ENCODE peak calls at places on chromosomes 5 and 9, in six cellular contexts. Z, G, N, S, M and K are unnamed samples.

GRCh38 chr9:126671381-126671831 is 57.7 kb downstream of the LMX1B start:
- DNase-seq in Z (peak; percentile 28), G (no peak), N (no peak), S (no peak), M (no peak), K (no peak)

GRCh38 chr5:128842241-128842640 is 123.0 kb upstream of the SLC27A6 start:
- DNase-seq in Z (no peak), G (no peak), N (no peak), S (no peak), M (no peak), K (no peak)

GRCh38 chr5:56845904-56846479 is 30.6 kb downstream of the MAP3K1 start:
- DNase-seq in Z (no peak), G (no peak), N (no peak), S (no peak), M (no peak), K (no peak)

GRCh38 chr5:28766565-28767158 is 1728.3 kb upstream of the CDH9 start:
- DNase-seq in Z (peak; percentile 56), G (no peak), N (no peak), S (peak; percentile 16), M (peak; percentile 67), K (no peak)

GRCh38 chr5:139663207-139663606 is 15.1 kb downstream of the CXXC5 start:
- DNase-seq in Z (no peak), G (no peak), N (no peak), S (no peak), M (no peak), K (no peak)

GRCh38 chr5:9953691-9954090 is 296.0 kb downstream of the ATPSCKMT start:
- DNase-seq in Z (no peak), G (no peak), N (no peak), S (no peak), M (no peak), K (no peak)

GRCh38 chr5:100464418-100464817 is 70.8 kb upstream of the FAM174A start:
- DNase-seq in Z (no peak), G (no peak), N (no peak), S (no peak), M (no peak), K (no peak)

GRCh38 chr9:37999501-38000189 is 69.4 kb downstream of the SHB start:
- DNase-seq in Z (no peak), G (no peak), N (no peak), S (no peak), M (no peak), K (no peak)

GRCh38 chr9:124960409-124960752 is 19.5 kb upstream of the GOLGA1 start:
- DNase-seq in Z (no peak), G (no peak), N (no peak), S (no peak), M (no peak), K (no peak)

GRCh38 chr5:106288977-106289376 is 1381.8 kb downstream of the EFNA5 start:
- DNase-seq in Z (no peak), G (no peak), N (no peak), S (no peak), M (no peak), K (no peak)

GRCh38 chr5:104048231-104048630 is 485.6 kb upstream of the NUDT12 start:
- DNase-seq in Z (no peak), G (no peak), N (no peak), S (no peak), M (no peak), K (no peak)

GRCh38 chr9:127449332-127449966 is 1.8 kb downstream of the RPL12 start:
- DNase-seq in Z (no peak), G (no peak), N (no peak), S (no peak), M (peak; percentile 31), K (no peak)

GRCh38 chr5:112703866-112704820 is 33.5 kb upstream of the APC start:
- DNase-seq in Z (no peak), G (no peak), N (no peak), S (no peak), M (no peak), K (no peak)

GRCh38 chr5:98768160-98769005 is 5.1 kb upstream of the RGMB start:
- DNase-seq in Z (peak; percentile 93), G (peak; percentile 51), N (no peak), S (no peak), M (peak; percentile 71), K (peak; percentile 29)

GRCh38 chr9:101915479-101915878 is 177.0 kb upstream of the GRIN3A start:
- DNase-seq in Z (no peak), G (no peak), N (no peak), S (no peak), M (no peak), K (no peak)

GRCh38 chr5:112779531-112779930 is 41.8 kb downstream of the APC start:
- DNase-seq in Z (no peak), G (no peak), N (no peak), S (no peak), M (no peak), K (no peak)

GRCh38 chr9:110152704-110153374 is 55.1 kb downstream of the C9orf152 start:
- DNase-seq in Z (peak; percentile 87), G (no peak), N (no peak), S (peak; percentile 27), M (peak; percentile 74), K (no peak)

GRCh38 chr9:84671651-84672467 is 2.3 kb downstream of the NTRK2 start:
- DNase-seq in Z (no peak), G (no peak), N (no peak), S (no peak), M (no peak), K (no peak)

GRCh38 chr9:1878817-1879216 is 136.3 kb upstream of the SMARCA2 start:
- DNase-seq in Z (no peak), G (no peak), N (no peak), S (no peak), M (no peak), K (no peak)

GRCh38 chr9:1875921-1876448 is 139.2 kb upstream of the SMARCA2 start:
- DNase-seq in Z (no peak), G (no peak), N (no peak), S (no peak), M (no peak), K (no peak)

GRCh38 chr9:1876891-1877496 is 138.2 kb upstream of the SMARCA2 start:
- DNase-seq in Z (no peak), G (no peak), N (no peak), S (no peak), M (no peak), K (no peak)

GRCh38 chr9:1877951-1878350 is 137.2 kb upstream of the SMARCA2 start:
- DNase-seq in Z (no peak), G (no peak), N (no peak), S (no peak), M (no peak), K (no peak)

DNA sequence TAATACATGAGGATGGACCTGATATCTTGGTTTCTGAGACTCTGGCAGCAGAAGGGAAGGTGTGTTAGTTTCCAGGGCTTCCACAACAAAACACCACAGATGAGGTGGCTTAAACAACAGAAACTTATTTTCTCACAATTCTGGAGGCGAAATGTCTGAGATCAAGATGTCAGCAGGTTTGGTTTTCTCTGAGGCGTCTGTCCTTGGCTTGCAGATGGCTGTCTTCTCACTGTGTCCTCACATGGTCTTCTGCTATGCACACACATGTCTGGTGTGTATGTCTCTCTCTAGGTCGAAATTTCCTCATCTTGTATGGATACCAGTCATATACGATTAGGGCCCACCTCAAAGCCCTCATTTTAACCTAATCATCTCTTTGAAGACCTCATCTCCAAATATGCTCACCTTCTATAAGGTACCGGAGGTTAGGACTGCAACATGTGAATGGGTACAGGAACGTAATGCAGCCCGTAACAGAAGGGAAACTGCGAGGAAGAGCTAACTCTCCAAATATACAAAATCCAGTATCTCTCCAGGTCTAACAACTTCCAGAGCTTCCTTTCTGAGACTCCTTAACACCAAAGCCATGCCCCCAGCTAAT is 139.8 kb upstream of the SMARCA2 start:
- DNase-seq in Z (no peak), G (no peak), N (no peak), S (no peak), M (no peak), K (no peak)
- H3K4me3 ChIP-seq in Z (no peak overlapping the region), G (no peak overlapping the region), N (no peak overlapping the region), S (no peak overlapping the region), M (no peak overlapping the region), K (no peak overlapping the region)

DNA sequence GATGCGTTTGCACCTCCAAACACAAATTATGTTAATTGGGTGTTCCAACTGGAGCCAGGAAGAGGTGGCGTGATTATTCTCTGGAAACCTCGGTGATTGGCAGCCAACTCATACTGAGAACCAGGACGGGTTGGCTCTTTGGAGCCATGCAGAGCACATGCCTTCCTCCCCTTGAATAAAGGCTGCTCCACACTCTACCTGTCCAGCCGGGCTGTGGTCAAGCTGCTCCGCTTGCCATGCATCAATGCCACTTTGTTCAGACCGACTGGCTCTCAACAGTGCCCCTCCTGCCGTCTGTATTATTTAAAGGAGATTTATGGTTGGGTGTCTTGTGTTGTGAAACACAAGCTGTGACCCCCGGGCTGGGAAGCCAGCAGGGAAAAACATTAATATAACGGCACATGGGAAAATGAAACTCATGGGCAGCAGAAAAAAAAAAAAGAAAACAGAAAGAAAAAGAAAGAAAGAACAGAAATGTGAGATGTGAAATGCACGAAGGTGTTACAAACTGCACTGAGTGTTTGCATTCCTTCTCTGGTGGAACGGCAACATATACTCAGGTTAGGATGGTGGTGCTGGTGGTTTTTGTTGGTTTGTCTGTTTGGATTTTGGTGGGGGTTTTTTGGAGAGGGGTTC is 190.9 kb downstream of the EBF1 start:
- DNase-seq in Z (no peak), G (no peak), N (no peak), S (no peak), M (no peak), K (no peak)
- H3K4me1 ChIP-seq in Z (no peaks in the 10 kb centered on the region), G (no peaks in the 10 kb centered on the region), N (peaks cover 11% of the 10 kb centered on the region), S (no peaks in the 10 kb centered on the region), M (no peaks in the 10 kb centered on the region), K (no peaks in the 10 kb centered on the region)

DNA sequence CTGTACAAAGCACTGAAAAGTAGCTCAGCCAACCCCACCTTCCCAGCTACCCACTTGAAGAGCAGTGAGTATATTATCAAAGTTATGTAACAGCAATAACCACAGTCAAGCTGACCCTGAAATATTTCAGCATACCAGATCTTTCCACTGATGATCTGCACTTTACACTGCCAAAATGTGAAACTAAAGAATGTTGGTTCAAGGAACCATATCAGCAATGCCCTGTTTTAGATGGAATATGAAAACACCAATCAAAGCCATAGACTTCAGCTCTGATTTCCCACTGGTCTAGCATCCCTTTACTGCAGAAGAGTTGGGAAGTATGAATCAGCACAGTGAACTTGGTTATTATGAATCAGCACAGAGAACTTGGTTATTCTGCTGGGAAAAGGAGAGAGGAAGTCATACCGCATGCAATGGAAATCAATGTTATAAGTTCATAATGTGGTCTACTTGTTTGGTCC is 20.0 kb downstream of the CEMIP2 start:
- DNase-seq in Z (no peak), G (no peak), N (no peak), S (no peak), M (no peak), K (no peak)
- H3K4me3 ChIP-seq in Z (no peak overlapping the region), G (no peak overlapping the region), N (no peak overlapping the region), S (no peak overlapping the region), M (no peak overlapping the region), K (no peak overlapping the region)

GRCh38 chr9:116661037-116661954 is 25.8 kb upstream of the TRIM32 start:
- DNase-seq in Z (peak; percentile 91), G (no peak), N (no peak), S (peak; percentile 59), M (peak; percentile 79), K (peak; percentile 48)

GRCh38 chr9:116669296-116669695 is 17.8 kb upstream of the TRIM32 start:
- DNase-seq in Z (no peak), G (no peak), N (no peak), S (no peak), M (no peak), K (no peak)

GRCh38 chr9:116662633-116663032 is 24.5 kb upstream of the TRIM32 start:
- DNase-seq in Z (no peak), G (no peak), N (no peak), S (no peak), M (no peak), K (no peak)

GRCh38 chr9:116658265-116658664 is 28.8 kb upstream of the TRIM32 start:
- DNase-seq in Z (peak; percentile 14), G (no peak), N (no peak), S (no peak), M (no peak), K (no peak)

GRCh38 chr9:116663588-116663987 is 23.5 kb upstream of the TRIM32 start:
- DNase-seq in Z (no peak), G (no peak), N (no peak), S (no peak), M (no peak), K (no peak)
- H3K4me1 ChIP-seq in Z (no peaks in the 10 kb centered on the region), G (peaks cover 4% of the 10 kb centered on the region), N (peaks cover 3% of the 10 kb centered on the region), S (no peaks in the 10 kb centered on the region), M (no peaks in the 10 kb centered on the region), K (no peaks in the 10 kb centered on the region)